ENCODE peak calls at places on chromosomes 1 and 21, in four cellular contexts. M is CD4-positive, alpha-beta T cell; S is sigmoid colon; E is SK-N-SH. T is an unnamed sample.

GRCh38 chr21:17732306-17732705 is 86.8 kb downstream of the C21orf91 start:
- DNase-seq in E (peak; percentile 21), M (no peak), S (no peak), T (no peak)

GRCh38 chr1:203995228-203995627 is 77.7 kb upstream of the SOX13 start:
- DNase-seq in E (no peak), M (no peak), S (no peak), T (no peak)

GRCh38 chr1:88800382-88801051 is 90.8 kb downstream of the GTF2B start:
- DNase-seq in E (peak; percentile 36), M (no peak), S (no peak), T (no peak)

GRCh38 chr1:194331758-194332157 is 1145.3 kb upstream of the B3GALT2 start:
- DNase-seq in S (no peak), E (no peak), M (no peak), T (no peak)

GRCh38 chr1:202710070-202711025 is at the start of gene SYT2:
- DNase-seq in M (no peak), S (peak; percentile 63), E (peak; percentile 88), T (peak; percentile 85)

GRCh38 chr1:215623162-215623561 is 56.1 kb downstream of the KCTD3 start:
- DNase-seq in S (no peak), E (no peak), M (no peak), T (no peak)

GRCh38 chr1:22562584-22563551 is at the start of gene EPHA8:
- DNase-seq in E (peak; percentile 89), M (no peak), S (no peak), T (peak; percentile 63)

GRCh38 chr21:43597052-43597451 is 62.2 kb downstream of the HSF2BP start:
- DNase-seq in M (no peak), E (no peak), S (no peak), T (no peak)

GRCh38 chr1:225870883-225871282 is 11.3 kb downstream of the TMEM63A start:
- DNase-seq in S (no peak), M (no peak), E (no peak), T (no peak)

GRCh38 chr1:109482242-109482641 is 1.5 kb upstream of the ATXN7L2 start:
- DNase-seq in S (no peak), M (no peak), E (no peak), T (no peak)

GRCh38 chr1:57431400-57431799 is 7.5 kb upstream of the DAB1 start:
- DNase-seq in M (no peak), E (no peak), S (no peak), T (no peak)

GRCh38 chr1:97368296-97368695 is 552.5 kb downstream of the DPYD start:
- DNase-seq in S (no peak), E (no peak), M (no peak), T (no peak)

GRCh38 chr1:201080135-201080534 is 32.1 kb downstream of the CACNA1S start:
- DNase-seq in E (no peak), M (no peak), S (no peak), T (no peak)

GRCh38 chr21:36035381-36035791 is 24.9 kb downstream of the SETD4 start:
- DNase-seq in E (peak; percentile 90), M (no peak), S (no peak), T (peak; percentile 77)

GRCh38 chr1:1402081-1402900 is 3.2 kb upstream of the CCNL2 start:
- DNase-seq in E (peak; percentile 63), M (no peak), S (no peak), T (peak; percentile 90)

GRCh38 chr1:17611991-17612390 is 72.5 kb downstream of the ARHGEF10L start:
- DNase-seq in M (no peak), E (no peak), S (no peak), T (no peak)

GRCh38 chr21:28299946-28300345 is 692.7 kb downstream of the LTN1 start:
- DNase-seq in M (no peak), E (no peak), S (no peak), T (no peak)

GRCh38 chr1:184409011-184409410 is 22.2 kb downstream of the C1orf21 start:
- DNase-seq in S (no peak), E (no peak), M (no peak), T (no peak)

GRCh38 chr1:100703716-100704115 is 15.8 kb upstream of the VCAM1 start:
- DNase-seq in S (no peak), M (no peak), E (no peak), T (no peak)

GRCh38 chr1:199029855-199030254 is 391.0 kb downstream of the PTPRC start:
- DNase-seq in S (no peak), E (no peak), M (no peak), T (no peak)

GRCh38 chr1:11157867-11158266 is 31.3 kb upstream of the ANGPTL7 start:
- DNase-seq in M (no peak), S (peak; percentile 85), E (no peak), T (no peak)

GRCh38 chr1:224626042-224626441 is 9.9 kb downstream of the CNIH3 start:
- DNase-seq in E (no peak), M (no peak), S (no peak), T (no peak)

GRCh38 chr1:171590022-171590421 is 32.0 kb upstream of the MYOCOS start:
- DNase-seq in E (no peak), S (no peak), M (no peak), T (no peak)

GRCh38 chr1:199742547-199742946 is 285.0 kb upstream of the NR5A2 start:
- DNase-seq in E (no peak), M (no peak), S (no peak), T (no peak)

GRCh38 chr1:230215529-230215928 is 148.5 kb downstream of the GALNT2 start:
- DNase-seq in M (no peak), E (no peak), S (no peak), T (no peak)

GRCh38 chr1:156973464-156973863 is 53.0 kb downstream of the LRRC71 start:
- DNase-seq in M (no peak), E (no peak), S (no peak), T (no peak)

GRCh38 chr1:109730666-109731065 is 10.2 kb downstream of the GSTM3 start:
- DNase-seq in E (no peak), M (no peak), S (no peak), T (no peak)

GRCh38 chr1:25692560-25692959 is 76.0 kb downstream of the MAN1C1 start:
- DNase-seq in E (peak; percentile 73), M (no peak), S (no peak), T (peak; percentile 89)

GRCh38 chr1:1539310-1540014 is 962 bp downstream of the TMEM240 start:
- DNase-seq in M (no peak), S (peak; percentile 81), E (peak; percentile 87), T (peak; percentile 83)

GRCh38 chr1:212858461-212859265 is 588 bp downstream of the FLVCR1 start:
- DNase-seq in S (peak; percentile 72), M (peak; percentile 35), E (no peak), T (peak; percentile 73)
- TF ChIP-seq CTCF in S (no peak), M (no peak), E (no peak), T (no peak)

GRCh38 chr21:41846033-41846317 is 33.2 kb downstream of the PRDM15 start:
- DNase-seq in E (no peak), M (no peak), S (no peak), T (no peak)

GRCh38 chr21:41845310-41846032 is 33.7 kb downstream of the PRDM15 start:
- DNase-seq in S (peak; percentile 49), M (no peak), E (no peak), T (no peak)

GRCh38 chr21:41848533-41848932 is 30.6 kb downstream of the PRDM15 start:
- DNase-seq in M (no peak), E (no peak), S (no peak), T (no peak)

GRCh38 chr21:41846536-41846935 is 32.6 kb downstream of the PRDM15 start:
- DNase-seq in M (no peak), E (no peak), S (peak; percentile 32), T (no peak)

DNA sequence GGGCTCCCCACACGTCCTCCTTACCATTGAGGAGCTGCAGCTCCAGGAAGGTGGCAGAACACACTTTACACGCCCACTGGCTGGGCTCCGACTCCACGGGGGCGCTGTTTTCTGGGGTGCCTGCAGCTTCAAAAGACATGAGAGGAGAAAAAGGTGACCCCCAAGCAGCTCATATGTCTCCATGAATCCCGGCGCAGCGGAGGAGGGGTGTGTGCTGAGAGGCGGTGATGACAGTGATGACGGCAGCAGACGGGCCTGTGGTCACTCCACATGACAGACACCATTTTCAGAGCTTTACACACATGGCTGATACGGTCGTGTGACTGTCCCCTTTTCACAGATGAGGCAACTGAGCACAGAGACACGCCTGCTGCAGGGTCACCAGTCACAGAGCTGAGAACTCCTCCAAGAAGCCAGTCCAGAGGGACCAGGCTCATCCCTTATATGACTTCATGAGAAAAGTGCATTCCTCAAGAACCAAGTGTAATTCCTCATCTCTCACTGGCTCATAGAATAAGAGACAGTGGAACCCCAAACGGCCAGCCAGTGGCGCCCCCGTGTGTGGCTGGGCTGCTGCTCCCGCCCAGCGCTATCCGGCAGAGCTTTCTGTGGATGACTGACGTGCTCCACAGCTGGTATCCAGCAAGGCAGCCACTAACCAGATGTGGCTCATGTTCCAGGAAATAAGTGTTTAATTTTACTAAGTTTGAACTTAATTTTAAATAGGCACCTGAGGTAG is 31.9 kb downstream of the PRDM15 start:
- DNase-seq in E (no peak), S (peak; percentile 28), M (no peak), T (peak; percentile 74)
- TF ChIP-seq CTCF in E (peak; percentile 17), S (no peak), M (no peak), T (peak; percentile 57)

GRCh38 chr1:118564961-118565360 is 379.9 kb upstream of the SPAG17 start:
- DNase-seq in E (no peak), S (no peak), M (no peak), T (no peak)

DNA sequence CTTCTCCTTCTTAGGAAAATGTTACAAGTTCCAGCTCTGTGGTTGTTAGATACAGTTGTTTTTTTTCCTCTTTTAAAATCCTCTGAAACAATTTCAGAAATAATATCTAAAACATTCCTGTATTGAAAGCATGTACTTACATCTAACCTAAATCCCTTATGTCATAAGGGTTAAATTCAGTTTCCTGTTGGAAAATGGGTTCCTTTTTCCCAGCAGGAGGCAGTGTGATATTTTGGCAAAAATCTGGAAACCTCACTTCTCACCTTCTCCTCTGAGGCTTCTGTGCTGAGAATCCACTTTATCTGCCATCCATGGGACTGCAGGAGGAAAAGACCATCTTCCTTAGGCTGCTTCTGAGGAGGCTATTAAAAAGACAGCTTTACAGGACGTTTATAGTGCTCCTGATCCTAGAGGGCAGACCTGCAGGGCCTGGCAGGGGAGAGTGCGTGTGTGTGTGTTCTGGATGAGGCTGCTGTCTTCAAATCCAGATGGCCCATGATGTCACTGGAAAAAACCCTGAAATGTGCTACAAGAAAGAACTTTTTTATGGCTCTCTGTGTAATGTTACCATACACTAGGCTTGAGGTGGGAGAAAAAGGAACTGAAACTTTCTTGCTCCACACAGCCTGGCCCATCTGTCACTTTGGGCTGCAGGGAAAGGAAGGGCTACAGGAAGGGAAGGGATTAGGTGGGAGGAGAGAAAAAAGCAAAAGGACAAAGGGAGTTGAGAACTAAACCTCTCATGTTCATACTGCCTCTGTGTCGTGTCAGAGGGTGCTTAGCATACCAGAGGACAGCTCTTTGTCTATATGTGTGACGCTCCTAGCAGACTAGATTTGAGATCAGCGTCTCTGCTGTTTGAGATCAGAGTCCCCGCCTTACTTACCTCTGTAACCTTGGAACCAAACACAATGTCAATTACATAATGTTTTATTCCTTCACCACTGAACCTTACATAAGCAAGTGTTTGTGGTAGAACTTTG is 379.2 kb upstream of the SPAG17 start:
- DNase-seq in S (no peak), M (no peak), E (no peak), T (peak; percentile 57)
- TF ChIP-seq CTCF in S (no peak), M (no peak), E (no peak), T (peak; percentile 42)

GRCh38 chr1:37808369-37809319 is 636 bp upstream of the YRDC start:
- DNase-seq in E (peak; percentile 93), S (peak; percentile 86), M (no peak), T (peak; percentile 74)
- TF ChIP-seq CTCF in E (no peak), S (no peak), M (no peak), T (no peak)

GRCh38 chr1:18921506-18922251 is 19.3 kb upstream of the ALDH4A1 start:
- DNase-seq in E (no peak), S (no peak), M (no peak), T (no peak)
- TF ChIP-seq CTCF in E (peak; percentile 42), S (peak; percentile 21), M (no peak), T (no peak)

T was measured in endodermal cell.